ENCODE peak calls at places on chromosome 1, in seven cellular contexts. One of them, this sample, is unnamed.

GRCh38 chr1:232682248-232682647 is 52.3 kb upstream of the SIPA1L2 start:
- DNase-seq in uterus: no peak
- DNase-seq in left ventricle myocardium inferior: no peak
- DNase-seq in endothelial cell of umbilical vein: no peak
- DNase-seq in kidney: no peak
- DNase-seq in ovary: no peak
- DNase-seq in thoracic aorta: no peak
- DNase-seq in this sample: no peak

GRCh38 chr1:234962340-234962989 is 166.2 kb downstream of the TOMM20 start:
- DNase-seq in uterus: peak; percentile 79
- DNase-seq in endothelial cell of umbilical vein: no peak
- DNase-seq in thoracic aorta: no peak
- DNase-seq in kidney: no peak
- DNase-seq in ovary: peak; percentile 47
- DNase-seq in left ventricle myocardium inferior: no peak
- DNase-seq in this sample: peak; percentile 78

GRCh38 chr1:12174789-12175455 is 8.1 kb downstream of the TNFRSF1B start:
- DNase-seq in endothelial cell of umbilical vein: peak; percentile 51
- DNase-seq in uterus: peak; percentile 62
- DNase-seq in ovary: peak; percentile 51
- DNase-seq in left ventricle myocardium inferior: peak; percentile 85
- DNase-seq in thoracic aorta: no peak
- DNase-seq in kidney: peak; percentile 93
- DNase-seq in this sample: peak; percentile 70

GRCh38 chr1:111887385-111887784 is 102.1 kb downstream of the KCND3 start:
- DNase-seq in ovary: no peak
- DNase-seq in left ventricle myocardium inferior: no peak
- DNase-seq in thoracic aorta: no peak
- DNase-seq in kidney: no peak
- DNase-seq in endothelial cell of umbilical vein: no peak
- DNase-seq in uterus: no peak
- DNase-seq in this sample: no peak

GRCh38 chr1:63087966-63088365 is 234.4 kb upstream of the FOXD3 start:
- DNase-seq in thoracic aorta: no peak
- DNase-seq in endothelial cell of umbilical vein: no peak
- DNase-seq in uterus: no peak
- DNase-seq in kidney: no peak
- DNase-seq in left ventricle myocardium inferior: no peak
- DNase-seq in ovary: no peak
- DNase-seq in this sample: no peak

GRCh38 chr1:165129568-165130164 is 226.8 kb downstream of the LMX1A start:
- DNase-seq in endothelial cell of umbilical vein: peak; percentile 40
- DNase-seq in left ventricle myocardium inferior: peak; percentile 38
- DNase-seq in ovary: peak; percentile 18
- DNase-seq in thoracic aorta: no peak
- DNase-seq in uterus: no peak
- DNase-seq in kidney: peak; percentile 76
- DNase-seq in this sample: no peak

GRCh38 chr1:150150511-150151021 is 850 bp downstream of the PLEKHO1 start:
- DNase-seq in thoracic aorta: no peak
- DNase-seq in ovary: peak; percentile 62
- DNase-seq in kidney: peak; percentile 78
- DNase-seq in endothelial cell of umbilical vein: no peak
- DNase-seq in uterus: peak; percentile 64
- DNase-seq in left ventricle myocardium inferior: peak; percentile 40
- DNase-seq in this sample: no peak

GRCh38 chr1:41108696-41109284 is 87.3 kb upstream of the SLFNL1 start:
- DNase-seq in ovary: peak; percentile 69
- DNase-seq in thoracic aorta: no peak
- DNase-seq in kidney: no peak
- DNase-seq in left ventricle myocardium inferior: no peak
- DNase-seq in endothelial cell of umbilical vein: no peak
- DNase-seq in uterus: peak; percentile 69
- DNase-seq in this sample: no peak

GRCh38 chr1:154325583-154326545 is 539 bp downstream of the ATP8B2 start:
- DNase-seq in endothelial cell of umbilical vein: peak; percentile 83
- DNase-seq in uterus: peak; percentile 80
- DNase-seq in kidney: peak; percentile 84
- DNase-seq in thoracic aorta: peak; percentile 68
- DNase-seq in left ventricle myocardium inferior: peak; percentile 63
- DNase-seq in ovary: peak; percentile 81
- DNase-seq in this sample: peak; percentile 76

GRCh38 chr1:34162852-34163766 is 1.9 kb downstream of the CSMD2 start:
- DNase-seq in left ventricle myocardium inferior: peak; percentile 59
- DNase-seq in uterus: no peak
- DNase-seq in kidney: peak; percentile 89
- DNase-seq in ovary: no peak
- DNase-seq in thoracic aorta: peak; percentile 48
- DNase-seq in endothelial cell of umbilical vein: peak; percentile 20
- DNase-seq in this sample: peak; percentile 65

GRCh38 chr1:2258996-2259395 is 30.9 kb downstream of the SKI start:
- DNase-seq in ovary: no peak
- DNase-seq in endothelial cell of umbilical vein: no peak
- DNase-seq in uterus: no peak
- DNase-seq in thoracic aorta: no peak
- DNase-seq in left ventricle myocardium inferior: no peak
- DNase-seq in kidney: peak; percentile 62
- DNase-seq in this sample: no peak

GRCh38 chr1:25536124-25536523 is 7.3 kb upstream of the LDLRAP1 start:
- DNase-seq in endothelial cell of umbilical vein: no peak
- DNase-seq in kidney: no peak
- DNase-seq in thoracic aorta: no peak
- DNase-seq in uterus: no peak
- DNase-seq in left ventricle myocardium inferior: no peak
- DNase-seq in ovary: no peak
- DNase-seq in this sample: no peak

GRCh38 chr1:212670301-212670700 is 29.3 kb downstream of the BATF3 start:
- DNase-seq in uterus: no peak
- DNase-seq in kidney: no peak
- DNase-seq in left ventricle myocardium inferior: no peak
- DNase-seq in ovary: no peak
- DNase-seq in thoracic aorta: no peak
- DNase-seq in endothelial cell of umbilical vein: no peak
- DNase-seq in this sample: no peak

GRCh38 chr1:186055846-186056245 is 319.2 kb downstream of the TPR start:
- DNase-seq in uterus: no peak
- DNase-seq in kidney: no peak
- DNase-seq in left ventricle myocardium inferior: no peak
- DNase-seq in thoracic aorta: no peak
- DNase-seq in endothelial cell of umbilical vein: no peak
- DNase-seq in ovary: no peak
- DNase-seq in this sample: no peak

GRCh38 chr1:70140343-70140742 is 65.0 kb downstream of the LRRC40 start:
- DNase-seq in uterus: no peak
- DNase-seq in endothelial cell of umbilical vein: no peak
- DNase-seq in kidney: no peak
- DNase-seq in ovary: peak; percentile 50
- DNase-seq in left ventricle myocardium inferior: no peak
- DNase-seq in thoracic aorta: no peak
- DNase-seq in this sample: no peak

GRCh38 chr1:144101397-144102050 is 129.7 kb upstream of the FAM72C start:
- DNase-seq in kidney: peak; percentile 89
- DNase-seq in left ventricle myocardium inferior: peak; percentile 26
- DNase-seq in ovary: peak; percentile 22
- DNase-seq in endothelial cell of umbilical vein: peak; percentile 1
- DNase-seq in uterus: peak; percentile 25
- DNase-seq in thoracic aorta: peak; percentile 7
- DNase-seq in this sample: peak; percentile 59
- TF ChIP-seq CTCF in kidney: no peak
- TF ChIP-seq CTCF in left ventricle myocardium inferior: no peak
- TF ChIP-seq CTCF in ovary: no peak
- TF ChIP-seq CTCF in endothelial cell of umbilical vein: no peak
- TF ChIP-seq CTCF in uterus: no peak
- TF ChIP-seq CTCF in thoracic aorta: no peak
- TF ChIP-seq CTCF in this sample: no peak

GRCh38 chr1:243315933-243316332 is 60.1 kb downstream of the SDCCAG8 start:
- DNase-seq in thoracic aorta: no peak
- DNase-seq in kidney: no peak
- DNase-seq in ovary: no peak
- DNase-seq in endothelial cell of umbilical vein: no peak
- DNase-seq in uterus: no peak
- DNase-seq in left ventricle myocardium inferior: no peak
- DNase-seq in this sample: no peak

GRCh38 chr1:243312962-243313634 is 57.3 kb downstream of the SDCCAG8 start:
- DNase-seq in kidney: no peak
- DNase-seq in left ventricle myocardium inferior: no peak
- DNase-seq in uterus: no peak
- DNase-seq in thoracic aorta: no peak
- DNase-seq in ovary: no peak
- DNase-seq in endothelial cell of umbilical vein: no peak
- DNase-seq in this sample: no peak

GRCh38 chr1:243315455-243315854 is 59.6 kb downstream of the SDCCAG8 start:
- DNase-seq in thoracic aorta: no peak
- DNase-seq in left ventricle myocardium inferior: no peak
- DNase-seq in kidney: no peak
- DNase-seq in ovary: no peak
- DNase-seq in uterus: no peak
- DNase-seq in endothelial cell of umbilical vein: no peak
- DNase-seq in this sample: no peak

GRCh38 chr1:243313635-243314536 is 58.0 kb downstream of the SDCCAG8 start:
- DNase-seq in endothelial cell of umbilical vein: no peak
- DNase-seq in left ventricle myocardium inferior: no peak
- DNase-seq in uterus: no peak
- DNase-seq in thoracic aorta: no peak
- DNase-seq in ovary: no peak
- DNase-seq in kidney: no peak
- DNase-seq in this sample: no peak

GRCh38 chr1:243316366-243316989 is 60.6 kb downstream of the SDCCAG8 start:
- DNase-seq in kidney: no peak
- DNase-seq in thoracic aorta: no peak
- DNase-seq in left ventricle myocardium inferior: no peak
- DNase-seq in uterus: no peak
- DNase-seq in endothelial cell of umbilical vein: no peak
- DNase-seq in ovary: no peak
- DNase-seq in this sample: no peak
- H3K27ac ChIP-seq in kidney: no peak overlapping the region
- H3K27ac ChIP-seq in thoracic aorta: no peak overlapping the region
- H3K27ac ChIP-seq in left ventricle myocardium inferior: no peak overlapping the region
- H3K27ac ChIP-seq in uterus: no peak overlapping the region
- H3K27ac ChIP-seq in endothelial cell of umbilical vein: no peak overlapping the region
- H3K27ac ChIP-seq in ovary: no peak overlapping the region
- H3K27ac ChIP-seq in this sample: no peak overlapping the region

GRCh38 chr1:20847619-20848080 is 60.5 kb upstream of the HP1BP3 start:
- DNase-seq in left ventricle myocardium inferior: no peak
- DNase-seq in kidney: no peak
- DNase-seq in uterus: no peak
- DNase-seq in endothelial cell of umbilical vein: peak; percentile 63
- DNase-seq in ovary: no peak
- DNase-seq in thoracic aorta: no peak
- DNase-seq in this sample: no peak
- TF ChIP-seq CTCF in left ventricle myocardium inferior: no peak
- TF ChIP-seq CTCF in kidney: no peak
- TF ChIP-seq CTCF in uterus: no peak
- TF ChIP-seq CTCF in endothelial cell of umbilical vein: no peak
- TF ChIP-seq CTCF in ovary: no peak
- TF ChIP-seq CTCF in thoracic aorta: no peak
- TF ChIP-seq CTCF in this sample: no peak

GRCh38 chr1:20733361-20733975 is 965 bp upstream of the SH2D5 start:
- DNase-seq in ovary: no peak
- DNase-seq in endothelial cell of umbilical vein: no peak
- DNase-seq in thoracic aorta: no peak
- DNase-seq in uterus: no peak
- DNase-seq in kidney: no peak
- DNase-seq in left ventricle myocardium inferior: no peak
- DNase-seq in this sample: peak; percentile 54
- H3K27ac ChIP-seq in ovary: peak overlapping the region; percentile 47
- H3K27ac ChIP-seq in endothelial cell of umbilical vein: peak overlapping the region; percentile 26
- H3K27ac ChIP-seq in thoracic aorta: peak overlapping the region; percentile 68
- H3K27ac ChIP-seq in uterus: peak overlapping the region; percentile 81
- H3K27ac ChIP-seq in kidney: peak overlapping the region; percentile 76
- H3K27ac ChIP-seq in left ventricle myocardium inferior: peak overlapping the region; percentile 9
- H3K27ac ChIP-seq in this sample: peak overlapping the region; percentile 74

DNA sequence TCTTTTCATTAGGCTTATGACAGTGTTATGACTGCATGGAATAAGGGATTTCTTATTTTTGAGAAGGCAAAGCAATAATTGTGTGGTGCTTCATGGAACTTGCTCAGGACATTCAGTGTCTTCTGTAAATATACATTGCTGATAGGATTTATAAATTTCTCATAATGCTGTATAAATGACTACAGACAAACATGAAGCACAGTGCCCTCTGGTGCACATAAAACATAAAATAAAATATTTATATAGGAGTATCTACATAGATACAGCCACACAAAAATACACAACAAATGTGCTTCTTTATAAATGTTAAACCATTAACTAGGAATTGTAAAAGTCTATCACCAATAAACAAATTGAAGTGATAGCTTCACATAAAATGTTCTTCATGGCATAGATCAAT is 24.1 kb downstream of the BRINP3 start:
- DNase-seq in thoracic aorta: no peak
- DNase-seq in ovary: no peak
- DNase-seq in uterus: no peak
- DNase-seq in kidney: no peak
- DNase-seq in left ventricle myocardium inferior: no peak
- DNase-seq in endothelial cell of umbilical vein: no peak
- DNase-seq in this sample: no peak
- TF ChIP-seq CTCF in thoracic aorta: no peak
- TF ChIP-seq CTCF in ovary: no peak
- TF ChIP-seq CTCF in uterus: no peak
- TF ChIP-seq CTCF in kidney: no peak
- TF ChIP-seq CTCF in left ventricle myocardium inferior: no peak
- TF ChIP-seq CTCF in endothelial cell of umbilical vein: no peak
- TF ChIP-seq CTCF in this sample: no peak

DNA sequence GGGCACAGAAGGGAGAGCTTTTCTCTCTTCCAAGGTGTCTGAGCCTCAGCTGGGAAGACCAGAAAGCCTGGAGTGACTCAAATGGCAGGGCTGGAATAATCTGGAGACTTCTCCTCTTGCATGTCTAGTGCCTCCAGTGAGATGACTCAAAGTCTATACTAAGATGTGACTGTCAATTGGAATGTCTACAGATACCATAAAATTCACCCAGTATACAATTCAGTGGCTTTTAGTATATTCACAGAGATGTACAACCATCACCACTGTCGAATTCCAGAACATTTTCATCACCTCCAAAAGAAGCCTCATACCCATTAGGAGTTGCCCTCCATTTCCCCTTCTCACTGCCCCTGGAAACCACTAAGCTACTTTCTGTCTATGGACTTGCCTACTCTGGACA is 47.9 kb upstream of the CNN3 start:
- DNase-seq in left ventricle myocardium inferior: no peak
- DNase-seq in uterus: no peak
- DNase-seq in thoracic aorta: no peak
- DNase-seq in endothelial cell of umbilical vein: no peak
- DNase-seq in ovary: no peak
- DNase-seq in kidney: no peak
- DNase-seq in this sample: no peak
- H3K27ac ChIP-seq in left ventricle myocardium inferior: peak overlapping the region; percentile 75
- H3K27ac ChIP-seq in uterus: peak overlapping the region; percentile 84
- H3K27ac ChIP-seq in thoracic aorta: no peak overlapping the region
- H3K27ac ChIP-seq in endothelial cell of umbilical vein: no peak overlapping the region
- H3K27ac ChIP-seq in ovary: no peak overlapping the region
- H3K27ac ChIP-seq in kidney: peak overlapping the region; percentile 78
- H3K27ac ChIP-seq in this sample: peak overlapping the region; percentile 70